ENCODE peak calls at places on chromosomes 12 and 14, in six cellular contexts. N is BE2C, K is astrocyte of the cerebellum, B is K562, L is AG10803, S is H1. O is an unnamed sample.

GRCh38 chr12:13179159-13180074 is 17.1 kb upstream of the EMP1 start:
- DNase-seq in N (peak), K (no peak), B (no peak), L (peak), S (peak), O (no peak)

GRCh38 chr12:12172106-12172511 is 94.7 kb downstream of the LRP6 start:
- DNase-seq in N (no peak), K (peak), B (no peak), L (peak), S (no peak), O (peak)

GRCh38 chr14:91924871-91925726 is 22.4 kb downstream of the FBLN5 start:
- DNase-seq in N (no peak), K (peak), B (no peak), L (peak), S (peak), O (no peak)

GRCh38 chr12:2244013-2244861 is 191.4 kb downstream of the CACNA1C start:
- DNase-seq in N (no peak), K (peak), B (no peak), L (peak), S (no peak), O (no peak)

GRCh38 chr14:64279719-64280668 is 14.2 kb downstream of the ESR2 start:
- DNase-seq in N (no peak), K (no peak), B (peak), L (no peak), S (no peak), O (no peak)

GRCh38 chr12:51863921-51864700 is 15.6 kb upstream of the FIGNL2 start:
- DNase-seq in N (peak), K (no peak), B (no peak), L (no peak), S (peak), O (no peak)

GRCh38 chr12:53100466-53101151 is 2.7 kb upstream of the SOAT2 start:
- DNase-seq in N (no peak), K (no peak), B (no peak), L (no peak), S (no peak), O (no peak)

GRCh38 chr12:6551496-6552139 is 4.2 kb downstream of the IFFO1 start:
- DNase-seq in N (no peak), K (no peak), B (no peak), L (peak), S (no peak), O (no peak)

GRCh38 chr14:101839236-101839635 is 77.7 kb downstream of the PPP2R5C start:
- DNase-seq in N (peak), K (no peak), B (no peak), L (no peak), S (no peak), O (no peak)

GRCh38 chr12:11761869-11762567 is 112.5 kb downstream of the ETV6 start:
- DNase-seq in N (no peak), K (no peak), B (no peak), L (no peak), S (no peak), O (no peak)

GRCh38 chr12:92509156-92509758 is 193.5 kb upstream of the PLEKHG7 start:
- DNase-seq in N (no peak), K (no peak), B (peak), L (peak), S (no peak), O (no peak)

GRCh38 chr14:25003537-25003936 is 46.4 kb downstream of the STXBP6 start:
- DNase-seq in N (no peak), K (no peak), B (no peak), L (peak), S (no peak), O (no peak)

GRCh38 chr14:36662543-36663403 is 1.1 kb downstream of the PAX9 start:
- DNase-seq in N (no peak), K (no peak), B (peak), L (peak), S (peak), O (no peak)

GRCh38 chr12:122422769-122423257 is 344 bp upstream of the CLIP1 start:
- DNase-seq in N (no peak), K (no peak), B (no peak), L (peak), S (peak), O (no peak)
- H3K4me3 ChIP-seq in N (peak), K (peak), B (peak), L (peak), S (peak), O (peak)

GRCh38 chr12:119992129-119992705 is 3.2 kb downstream of the BICDL1 start:
- DNase-seq in N (no peak), K (no peak), B (no peak), L (no peak), S (no peak), O (no peak)

GRCh38 chr12:119998471-119999245 is 9.6 kb downstream of the BICDL1 start:
- DNase-seq in N (no peak), K (no peak), B (no peak), L (no peak), S (no peak), O (no peak)

GRCh38 chr12:119990382-119990874 is 1.4 kb downstream of the BICDL1 start:
- DNase-seq in N (no peak), K (no peak), B (no peak), L (no peak), S (no peak), O (no peak)

GRCh38 chr12:119996417-119996816 is 7.4 kb downstream of the BICDL1 start:
- DNase-seq in N (no peak), K (no peak), B (no peak), L (no peak), S (no peak), O (no peak)

GRCh38 chr12:119994892-119995658 is 6.0 kb downstream of the BICDL1 start:
- DNase-seq in N (no peak), K (no peak), B (no peak), L (no peak), S (no peak), O (no peak)
- TF ChIP-seq CTCF in N (no peak), K (no peak), B (no peak), L (no peak), S (no peak), O (no peak)

DNA sequence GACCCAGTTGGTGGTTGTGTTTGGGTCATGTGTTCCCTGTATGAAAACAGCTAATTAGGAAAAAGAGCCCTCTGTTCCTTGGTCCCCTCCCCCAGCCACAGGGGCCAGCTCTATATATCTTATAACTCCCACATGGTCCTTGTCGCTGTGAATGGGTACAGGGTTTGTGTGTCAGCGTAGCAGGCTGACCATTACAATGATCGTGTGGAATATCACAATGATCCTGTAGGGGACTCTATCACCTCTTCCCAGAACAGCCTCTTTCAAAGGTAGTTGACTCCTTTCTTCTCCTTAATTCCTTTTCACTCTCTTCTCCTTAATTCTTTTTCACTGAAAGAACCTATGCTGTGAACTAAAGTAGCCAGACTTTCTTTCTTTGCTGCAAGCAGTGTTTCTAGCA is 51.6 kb upstream of the RIC8B start:
- DNase-seq in N (no peak), K (no peak), B (peak), L (no peak), S (no peak), O (no peak)
- H3K4me3 ChIP-seq in N (no peak), K (no peak), B (no peak), L (no peak), S (no peak), O (no peak)

GRCh38 chr12:113119980-113120669 is 15.4 kb downstream of the RASAL1 start:
- DNase-seq in N (no peak), K (no peak), B (no peak), L (no peak), S (no peak), O (no peak)

GRCh38 chr12:113116875-113117274 is 18.7 kb downstream of the RASAL1 start:
- DNase-seq in N (no peak), K (no peak), B (no peak), L (no peak), S (no peak), O (no peak)

GRCh38 chr12:113115455-113116126 is 20.0 kb downstream of the RASAL1 start:
- DNase-seq in N (no peak), K (no peak), B (no peak), L (no peak), S (no peak), O (no peak)

GRCh38 chr12:113118142-113118541 is 17.4 kb downstream of the RASAL1 start:
- DNase-seq in N (no peak), K (no peak), B (no peak), L (no peak), S (no peak), O (no peak)

GRCh38 chr12:113120670-113121370 is 14.7 kb downstream of the RASAL1 start:
- DNase-seq in N (no peak), K (no peak), B (no peak), L (no peak), S (no peak), O (no peak)
- TF ChIP-seq CTCF in N (no peak), K (no peak), B (no peak), L (no peak), S (no peak), O (no peak)

O was measured in HFF-Myc.